ENCODE peak calls at places on chromosomes 3 and 15, in six cellular contexts. R, G, H, X, P and T are unnamed samples.

GRCh38 chr15:50148362-50148963 is 29.4 kb upstream of the ATP8B4 start:
- DNase-seq in R (no peak), G (no peak), H (peak; percentile 7), X (no peak), P (no peak), T (no peak)

GRCh38 chr3:45986303-45986982 is 9.2 kb downstream of the FYCO1 start:
- DNase-seq in R (no peak), G (peak; percentile 37), H (no peak), X (peak; percentile 82), P (no peak), T (peak; percentile 61)

GRCh38 chr3:12170207-12170606 is 11.5 kb upstream of the TIMP4 start:
- DNase-seq in R (no peak), G (peak; percentile 42), H (no peak), X (no peak), P (no peak), T (no peak)

GRCh38 chr3:141485578-141486415 is 1.0 kb upstream of the RASA2 start:
- DNase-seq in R (no peak), G (no peak), H (no peak), X (no peak), P (no peak), T (no peak)

GRCh38 chr15:59437777-59438574 is at the start of gene FAM81A:
- DNase-seq in R (peak; percentile 12), G (peak; percentile 87), H (no peak), X (peak; percentile 92), P (peak; percentile 93), T (peak; percentile 91)

GRCh38 chr3:36221975-36222374 is 158.3 kb upstream of the STAC start:
- DNase-seq in R (no peak), G (no peak), H (no peak), X (no peak), P (no peak), T (no peak)

GRCh38 chr3:69012111-69012835 is 1.2 kb downstream of the EOGT start:
- DNase-seq in R (no peak), G (peak; percentile 59), H (no peak), X (peak; percentile 88), P (no peak), T (peak; percentile 49)

GRCh38 chr3:184178522-184179138 is 4.0 kb downstream of the AP2M1 start:
- DNase-seq in R (no peak), G (no peak), H (no peak), X (no peak), P (no peak), T (no peak)

GRCh38 chr3:133448478-133449122 is 48.7 kb downstream of the BFSP2 start:
- DNase-seq in R (no peak), G (no peak), H (no peak), X (no peak), P (no peak), T (no peak)

GRCh38 chr3:186090884-186091283 is 18.0 kb downstream of the ETV5 start:
- DNase-seq in R (no peak), G (no peak), H (no peak), X (no peak), P (no peak), T (no peak)

GRCh38 chr3:17195192-17195611 is 310.4 kb downstream of the PLCL2 start:
- DNase-seq in R (no peak), G (peak; percentile 19), H (no peak), X (no peak), P (no peak), T (no peak)

GRCh38 chr3:42654331-42655201 is 1.1 kb downstream of the ZBTB47 start:
- DNase-seq in R (no peak), G (peak; percentile 72), H (peak; percentile 64), X (peak; percentile 89), P (no peak), T (peak; percentile 75)

GRCh38 chr3:2823016-2823415 is 287.2 kb downstream of the IL5RA start:
- DNase-seq in R (no peak), G (no peak), H (no peak), X (no peak), P (no peak), T (no peak)

GRCh38 chr3:112097378-112097777 is 11.2 kb downstream of the C3orf52 start:
- DNase-seq in R (no peak), G (no peak), H (no peak), X (no peak), P (no peak), T (no peak)

GRCh38 chr3:160340351-160340750 is 58.7 kb downstream of the IFT80 start:
- DNase-seq in R (no peak), G (no peak), H (no peak), X (no peak), P (no peak), T (no peak)

GRCh38 chr3:12884104-12884742 is 42.9 kb upstream of the RPL32 start:
- DNase-seq in R (no peak), G (no peak), H (no peak), X (peak; percentile 93), P (no peak), T (peak; percentile 71)

GRCh38 chr3:168248383-168249047 is 152.8 kb upstream of the GOLIM4 start:
- DNase-seq in R (no peak), G (peak; percentile 34), H (no peak), X (no peak), P (no peak), T (peak; percentile 31)

GRCh38 chr3:126124148-126124868 is 40.4 kb upstream of the SLC41A3 start:
- DNase-seq in R (no peak), G (no peak), H (no peak), X (peak; percentile 41), P (peak; percentile 86), T (peak; percentile 27)

GRCh38 chr15:66494262-66494661 is 3.3 kb downstream of the SNAPC5 start:
- DNase-seq in R (no peak), G (no peak), H (no peak), X (no peak), P (no peak), T (no peak)

GRCh38 chr3:6861989-6862879 is 1.3 kb downstream of the GRM7 start:
- DNase-seq in R (no peak), G (no peak), H (no peak), X (no peak), P (no peak), T (no peak)
- H3K4me3 ChIP-seq in R (no peak overlapping the region), G (no peak overlapping the region), H (peak overlapping the region; percentile 35), X (peak overlapping the region; percentile 39), P (peak overlapping the region; percentile 49), T (no peak overlapping the region)

DNA sequence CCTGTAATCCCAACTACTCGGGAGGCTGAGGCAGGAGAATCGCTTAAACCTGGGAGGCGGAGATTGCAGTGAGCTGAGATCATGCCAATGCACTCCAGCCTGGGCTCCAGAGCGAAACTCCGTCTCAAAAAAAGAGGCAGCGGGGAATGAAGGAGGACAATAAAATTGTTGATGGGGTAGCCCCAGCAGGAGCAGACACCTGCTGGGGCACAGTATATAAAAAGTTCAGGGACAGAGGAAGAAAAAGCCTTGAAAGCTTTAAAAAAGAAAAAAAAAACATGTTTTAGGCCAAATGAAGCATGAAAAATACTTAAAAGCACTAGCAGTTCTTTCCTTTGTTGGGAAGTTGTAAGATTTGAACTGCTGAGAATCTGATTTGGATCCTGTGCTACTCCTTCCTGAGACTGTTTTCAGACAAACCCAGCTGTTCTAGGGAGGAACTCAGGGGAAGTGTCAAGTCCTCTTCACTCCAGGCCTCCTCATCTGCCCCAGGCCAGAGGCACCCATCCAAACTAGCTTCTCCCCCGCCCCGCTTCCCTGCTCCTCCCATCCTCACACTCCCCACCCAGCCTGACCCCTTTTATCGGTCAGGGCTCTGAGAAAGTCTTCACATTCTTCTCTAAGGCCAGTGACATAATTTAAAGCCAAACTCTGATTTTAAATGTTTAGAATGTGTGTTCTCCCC is 5.0 kb downstream of the IL17RD start:
- DNase-seq in R (no peak), G (peak; percentile 51), H (no peak), X (no peak), P (no peak), T (peak; percentile 63)
- H3K27ac ChIP-seq in R (no peak overlapping the region), G (no peak overlapping the region), H (peak overlapping the region; percentile 4), X (no peak overlapping the region), P (peak overlapping the region; percentile 55), T (peak overlapping the region; percentile 50)

GRCh38 chr3:165206454-165207266 is 10.5 kb upstream of the SLITRK3 start:
- DNase-seq in R (no peak), G (peak; percentile 82), H (no peak), X (peak; percentile 73), P (no peak), T (peak; percentile 81)
- H3K4me3 ChIP-seq in R (no peak overlapping the region), G (peak overlapping the region; percentile 66), H (no peak overlapping the region), X (peak overlapping the region; percentile 23), P (peak overlapping the region; percentile 56), T (peak overlapping the region; percentile 45)

GRCh38 chr3:52328536-52329080 is 12.5 kb downstream of the DNAH1 start:
- DNase-seq in R (no peak), G (no peak), H (no peak), X (no peak), P (no peak), T (peak; percentile 32)
- H3K27ac ChIP-seq in R (no peak overlapping the region), G (no peak overlapping the region), H (no peak overlapping the region), X (no peak overlapping the region), P (no peak overlapping the region), T (no peak overlapping the region)

GRCh38 chr15:96346409-96346808 is 15.9 kb downstream of the NR2F2 start:
- DNase-seq in R (no peak), G (no peak), H (no peak), X (no peak), P (no peak), T (no peak)
- H3K4me3 ChIP-seq in R (no peak overlapping the region), G (peak overlapping the region; percentile 44), H (no peak overlapping the region), X (peak overlapping the region; percentile 97), P (peak overlapping the region; percentile 78), T (peak overlapping the region; percentile 77)

GRCh38 chr3:171825222-171825828 is 15.0 kb upstream of the PLD1 start:
- DNase-seq in R (no peak), G (no peak), H (no peak), X (no peak), P (no peak), T (no peak)
- H3K27ac ChIP-seq in R (no peak overlapping the region), G (peak overlapping the region; percentile 72), H (no peak overlapping the region), X (no peak overlapping the region), P (no peak overlapping the region), T (peak overlapping the region; percentile 64)

GRCh38 chr3:130850846-130851245 is 43.0 kb upstream of the ATP2C1 start:
- DNase-seq in R (no peak), G (no peak), H (no peak), X (no peak), P (no peak), T (no peak)
- H3K4me3 ChIP-seq in R (no peak overlapping the region), G (peak overlapping the region; percentile 60), H (no peak overlapping the region), X (peak overlapping the region; percentile 43), P (no peak overlapping the region), T (peak overlapping the region; percentile 27)

DNA sequence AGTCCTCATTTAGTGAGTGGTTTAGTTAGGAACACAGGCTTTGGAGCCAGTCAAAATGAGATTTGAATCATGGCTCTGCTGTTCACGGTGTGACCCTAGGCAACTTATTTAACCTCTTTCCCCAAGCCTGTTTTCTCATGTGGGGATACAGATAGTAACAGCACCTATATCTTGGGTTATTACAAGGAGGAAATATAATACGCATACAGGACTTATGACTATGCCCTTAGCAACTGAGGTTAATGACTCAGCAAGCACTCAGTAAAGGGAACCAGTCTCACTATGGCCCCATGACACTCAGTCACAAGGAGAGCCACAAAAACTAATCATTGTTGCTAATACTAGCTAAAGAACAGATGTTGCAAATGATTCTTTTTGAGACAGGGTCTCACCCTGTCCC is 45.9 kb downstream of the SUMF1 start:
- DNase-seq in R (no peak), G (no peak), H (no peak), X (no peak), P (no peak), T (no peak)
- H3K27ac ChIP-seq in R (no peak overlapping the region), G (no peak overlapping the region), H (no peak overlapping the region), X (no peak overlapping the region), P (no peak overlapping the region), T (no peak overlapping the region)